ENCODE peak calls at places on chromosome 20, in ten cellular contexts. One of them, this sample, is unnamed.

GRCh38 chr20:59831024-59831900 is 102.2 kb downstream of the SYCP2 start:
- DNase-seq in activated CD4-positive, alpha-beta T cell treated with anti-CD3 and anti-CD28 coated beads, Interleukin-2, amount 10 ng/mL, durations not matched to agents 7 days and 5 days: peak
- DNase-seq in Daoy: no peak
- DNase-seq in tibial artery: no peak
- DNase-seq in heart right ventricle: no peak
- DNase-seq in KG1: no peak
- DNase-seq in HCEC 1CT: no peak
- DNase-seq in NCI-H226: no peak
- DNase-seq in naive thymus-derived CD4-positive, alpha-beta T cell: no peak
- DNase-seq in stimulated activated CD4-positive, alpha-beta T cell treated with anti-CD3 and anti-CD28 coated beads, TNF-alpha, amount 100 ng/mL, for 4 hours: no peak
- DNase-seq in this sample: no peak

GRCh38 chr20:44073011-44073674 is 113.8 kb downstream of the JPH2 start:
- DNase-seq in activated CD4-positive, alpha-beta T cell treated with anti-CD3 and anti-CD28 coated beads, Interleukin-2, amount 10 ng/mL, durations not matched to agents 7 days and 5 days: no peak
- DNase-seq in Daoy: no peak
- DNase-seq in tibial artery: peak
- DNase-seq in heart right ventricle: no peak
- DNase-seq in KG1: no peak
- DNase-seq in HCEC 1CT: no peak
- DNase-seq in NCI-H226: no peak
- DNase-seq in naive thymus-derived CD4-positive, alpha-beta T cell: no peak
- DNase-seq in stimulated activated CD4-positive, alpha-beta T cell treated with anti-CD3 and anti-CD28 coated beads, TNF-alpha, amount 100 ng/mL, for 4 hours: no peak
- DNase-seq in this sample: no peak

GRCh38 chr20:5569021-5569420 is 181.2 kb upstream of the SHLD1 start:
- DNase-seq in activated CD4-positive, alpha-beta T cell treated with anti-CD3 and anti-CD28 coated beads, Interleukin-2, amount 10 ng/mL, durations not matched to agents 7 days and 5 days: peak
- DNase-seq in Daoy: peak
- DNase-seq in tibial artery: no peak
- DNase-seq in heart right ventricle: no peak
- DNase-seq in KG1: peak
- DNase-seq in HCEC 1CT: peak
- DNase-seq in NCI-H226: no peak
- DNase-seq in naive thymus-derived CD4-positive, alpha-beta T cell: no peak
- DNase-seq in stimulated activated CD4-positive, alpha-beta T cell treated with anti-CD3 and anti-CD28 coated beads, TNF-alpha, amount 100 ng/mL, for 4 hours: peak
- DNase-seq in this sample: peak

GRCh38 chr20:17557675-17558006 is 12.2 kb upstream of the DSTN start:
- DNase-seq in activated CD4-positive, alpha-beta T cell treated with anti-CD3 and anti-CD28 coated beads, Interleukin-2, amount 10 ng/mL, durations not matched to agents 7 days and 5 days: no peak
- DNase-seq in Daoy: peak
- DNase-seq in tibial artery: no peak
- DNase-seq in heart right ventricle: no peak
- DNase-seq in KG1: no peak
- DNase-seq in HCEC 1CT: peak
- DNase-seq in NCI-H226: peak
- DNase-seq in naive thymus-derived CD4-positive, alpha-beta T cell: no peak
- DNase-seq in stimulated activated CD4-positive, alpha-beta T cell treated with anti-CD3 and anti-CD28 coated beads, TNF-alpha, amount 100 ng/mL, for 4 hours: no peak
- DNase-seq in this sample: no peak

GRCh38 chr20:4327956-4328355 is 312.6 kb upstream of the RNF24 start:
- DNase-seq in activated CD4-positive, alpha-beta T cell treated with anti-CD3 and anti-CD28 coated beads, Interleukin-2, amount 10 ng/mL, durations not matched to agents 7 days and 5 days: no peak
- DNase-seq in Daoy: no peak
- DNase-seq in tibial artery: no peak
- DNase-seq in heart right ventricle: no peak
- DNase-seq in KG1: no peak
- DNase-seq in HCEC 1CT: no peak
- DNase-seq in NCI-H226: no peak
- DNase-seq in naive thymus-derived CD4-positive, alpha-beta T cell: no peak
- DNase-seq in stimulated activated CD4-positive, alpha-beta T cell treated with anti-CD3 and anti-CD28 coated beads, TNF-alpha, amount 100 ng/mL, for 4 hours: no peak
- DNase-seq in this sample: no peak

GRCh38 chr20:6058684-6059295 is 4.9 kb upstream of the LRRN4 start:
- DNase-seq in activated CD4-positive, alpha-beta T cell treated with anti-CD3 and anti-CD28 coated beads, Interleukin-2, amount 10 ng/mL, durations not matched to agents 7 days and 5 days: no peak
- DNase-seq in Daoy: no peak
- DNase-seq in tibial artery: no peak
- DNase-seq in heart right ventricle: no peak
- DNase-seq in KG1: no peak
- DNase-seq in HCEC 1CT: no peak
- DNase-seq in NCI-H226: peak
- DNase-seq in naive thymus-derived CD4-positive, alpha-beta T cell: no peak
- DNase-seq in stimulated activated CD4-positive, alpha-beta T cell treated with anti-CD3 and anti-CD28 coated beads, TNF-alpha, amount 100 ng/mL, for 4 hours: no peak
- DNase-seq in this sample: no peak

GRCh38 chr20:63009044-63009961 is 2.5 kb upstream of the BHLHE23 start:
- DNase-seq in activated CD4-positive, alpha-beta T cell treated with anti-CD3 and anti-CD28 coated beads, Interleukin-2, amount 10 ng/mL, durations not matched to agents 7 days and 5 days: peak
- DNase-seq in Daoy: peak
- DNase-seq in tibial artery: peak
- DNase-seq in heart right ventricle: peak
- DNase-seq in KG1: peak
- DNase-seq in HCEC 1CT: peak
- DNase-seq in NCI-H226: peak
- DNase-seq in naive thymus-derived CD4-positive, alpha-beta T cell: peak
- DNase-seq in stimulated activated CD4-positive, alpha-beta T cell treated with anti-CD3 and anti-CD28 coated beads, TNF-alpha, amount 100 ng/mL, for 4 hours: peak
- DNase-seq in this sample: peak

GRCh38 chr20:62476074-62476838 is 461 bp upstream of the GATA5 start:
- DNase-seq in activated CD4-positive, alpha-beta T cell treated with anti-CD3 and anti-CD28 coated beads, Interleukin-2, amount 10 ng/mL, durations not matched to agents 7 days and 5 days: no peak
- DNase-seq in Daoy: peak
- DNase-seq in tibial artery: no peak
- DNase-seq in heart right ventricle: peak
- DNase-seq in KG1: no peak
- DNase-seq in HCEC 1CT: no peak
- DNase-seq in NCI-H226: no peak
- DNase-seq in naive thymus-derived CD4-positive, alpha-beta T cell: no peak
- DNase-seq in stimulated activated CD4-positive, alpha-beta T cell treated with anti-CD3 and anti-CD28 coated beads, TNF-alpha, amount 100 ng/mL, for 4 hours: no peak
- DNase-seq in this sample: no peak

GRCh38 chr20:46027245-46027853 is 1.7 kb upstream of the SLC12A5 start:
- DNase-seq in activated CD4-positive, alpha-beta T cell treated with anti-CD3 and anti-CD28 coated beads, Interleukin-2, amount 10 ng/mL, durations not matched to agents 7 days and 5 days: peak
- DNase-seq in Daoy: peak
- DNase-seq in tibial artery: peak
- DNase-seq in heart right ventricle: no peak
- DNase-seq in KG1: no peak
- DNase-seq in HCEC 1CT: no peak
- DNase-seq in NCI-H226: peak
- DNase-seq in naive thymus-derived CD4-positive, alpha-beta T cell: no peak
- DNase-seq in stimulated activated CD4-positive, alpha-beta T cell treated with anti-CD3 and anti-CD28 coated beads, TNF-alpha, amount 100 ng/mL, for 4 hours: no peak
- DNase-seq in this sample: no peak

GRCh38 chr20:15927893-15928650 is 645.2 kb downstream of the KIF16B start:
- DNase-seq in activated CD4-positive, alpha-beta T cell treated with anti-CD3 and anti-CD28 coated beads, Interleukin-2, amount 10 ng/mL, durations not matched to agents 7 days and 5 days: no peak
- DNase-seq in Daoy: no peak
- DNase-seq in tibial artery: no peak
- DNase-seq in heart right ventricle: no peak
- DNase-seq in KG1: no peak
- DNase-seq in HCEC 1CT: no peak
- DNase-seq in NCI-H226: no peak
- DNase-seq in naive thymus-derived CD4-positive, alpha-beta T cell: no peak
- DNase-seq in stimulated activated CD4-positive, alpha-beta T cell treated with anti-CD3 and anti-CD28 coated beads, TNF-alpha, amount 100 ng/mL, for 4 hours: no peak
- DNase-seq in this sample: no peak

GRCh38 chr20:44166477-44166876 is 20.5 kb downstream of the JPH2 start:
- DNase-seq in activated CD4-positive, alpha-beta T cell treated with anti-CD3 and anti-CD28 coated beads, Interleukin-2, amount 10 ng/mL, durations not matched to agents 7 days and 5 days: no peak
- DNase-seq in Daoy: peak
- DNase-seq in tibial artery: peak
- DNase-seq in heart right ventricle: no peak
- DNase-seq in KG1: no peak
- DNase-seq in HCEC 1CT: peak
- DNase-seq in NCI-H226: no peak
- DNase-seq in naive thymus-derived CD4-positive, alpha-beta T cell: no peak
- DNase-seq in stimulated activated CD4-positive, alpha-beta T cell treated with anti-CD3 and anti-CD28 coated beads, TNF-alpha, amount 100 ng/mL, for 4 hours: no peak
- DNase-seq in this sample: no peak

GRCh38 chr20:36792422-36792821 is 18.9 kb upstream of the DSN1 start:
- DNase-seq in activated CD4-positive, alpha-beta T cell treated with anti-CD3 and anti-CD28 coated beads, Interleukin-2, amount 10 ng/mL, durations not matched to agents 7 days and 5 days: peak
- DNase-seq in Daoy: peak
- DNase-seq in tibial artery: no peak
- DNase-seq in heart right ventricle: no peak
- DNase-seq in KG1: no peak
- DNase-seq in HCEC 1CT: peak
- DNase-seq in NCI-H226: peak
- DNase-seq in naive thymus-derived CD4-positive, alpha-beta T cell: no peak
- DNase-seq in stimulated activated CD4-positive, alpha-beta T cell treated with anti-CD3 and anti-CD28 coated beads, TNF-alpha, amount 100 ng/mL, for 4 hours: no peak
- DNase-seq in this sample: peak

GRCh38 chr20:24060851-24061590 is 72.4 kb upstream of the GGTLC1 start:
- DNase-seq in activated CD4-positive, alpha-beta T cell treated with anti-CD3 and anti-CD28 coated beads, Interleukin-2, amount 10 ng/mL, durations not matched to agents 7 days and 5 days: no peak
- DNase-seq in Daoy: no peak
- DNase-seq in tibial artery: no peak
- DNase-seq in heart right ventricle: no peak
- DNase-seq in KG1: no peak
- DNase-seq in HCEC 1CT: no peak
- DNase-seq in NCI-H226: no peak
- DNase-seq in naive thymus-derived CD4-positive, alpha-beta T cell: no peak
- DNase-seq in stimulated activated CD4-positive, alpha-beta T cell treated with anti-CD3 and anti-CD28 coated beads, TNF-alpha, amount 100 ng/mL, for 4 hours: no peak
- DNase-seq in this sample: no peak

GRCh38 chr20:35134472-35134871 is 12.7 kb downstream of the EDEM2 start:
- DNase-seq in activated CD4-positive, alpha-beta T cell treated with anti-CD3 and anti-CD28 coated beads, Interleukin-2, amount 10 ng/mL, durations not matched to agents 7 days and 5 days: no peak
- DNase-seq in Daoy: no peak
- DNase-seq in tibial artery: peak
- DNase-seq in heart right ventricle: peak
- DNase-seq in KG1: no peak
- DNase-seq in HCEC 1CT: no peak
- DNase-seq in NCI-H226: no peak
- DNase-seq in naive thymus-derived CD4-positive, alpha-beta T cell: no peak
- DNase-seq in stimulated activated CD4-positive, alpha-beta T cell treated with anti-CD3 and anti-CD28 coated beads, TNF-alpha, amount 100 ng/mL, for 4 hours: no peak
- DNase-seq in this sample: peak

GRCh38 chr20:31788578-31788977 is 30.6 kb upstream of the MYLK2 start:
- DNase-seq in activated CD4-positive, alpha-beta T cell treated with anti-CD3 and anti-CD28 coated beads, Interleukin-2, amount 10 ng/mL, durations not matched to agents 7 days and 5 days: no peak
- DNase-seq in Daoy: no peak
- DNase-seq in tibial artery: no peak
- DNase-seq in heart right ventricle: no peak
- DNase-seq in KG1: no peak
- DNase-seq in HCEC 1CT: peak
- DNase-seq in NCI-H226: no peak
- DNase-seq in naive thymus-derived CD4-positive, alpha-beta T cell: no peak
- DNase-seq in stimulated activated CD4-positive, alpha-beta T cell treated with anti-CD3 and anti-CD28 coated beads, TNF-alpha, amount 100 ng/mL, for 4 hours: no peak
- DNase-seq in this sample: no peak

This sample was measured in uterus.